ENCODE peak calls at places on chromosomes 11 and 22, in seven cellular contexts. One of them, this sample, is unnamed.

GRCh38 chr11:3036419-3036818 is 20.8 kb downstream of the CARS1 start:
- DNase-seq in T-helper 22 cell: no peak
- DNase-seq in cardiac muscle cell: no peak
- DNase-seq in activated CD4-positive, alpha-beta T cell treated with anti-CD3 and anti-CD28 coated beads for 24 hours: no peak
- DNase-seq in effector memory CD4-positive, alpha-beta T cell: no peak
- DNase-seq in AG09319: no peak
- DNase-seq in activated CD8-positive, alpha-beta memory T cell treated with anti-CD3 and anti-CD28 coated beads, Interleukin-2, amount 50 U/mL, for 48 hours: no peak
- DNase-seq in this sample: no peak

GRCh38 chr22:44000123-44000522 is 24.0 kb upstream of the PARVB start:
- DNase-seq in T-helper 22 cell: no peak
- DNase-seq in cardiac muscle cell: no peak
- DNase-seq in activated CD4-positive, alpha-beta T cell treated with anti-CD3 and anti-CD28 coated beads for 24 hours: no peak
- DNase-seq in effector memory CD4-positive, alpha-beta T cell: no peak
- DNase-seq in AG09319: no peak
- DNase-seq in activated CD8-positive, alpha-beta memory T cell treated with anti-CD3 and anti-CD28 coated beads, Interleukin-2, amount 50 U/mL, for 48 hours: no peak
- DNase-seq in this sample: no peak

GRCh38 chr11:74388678-74389327 is 9.4 kb downstream of the PGM2L1 start:
- DNase-seq in T-helper 22 cell: peak; percentile 44
- DNase-seq in cardiac muscle cell: peak; percentile 66
- DNase-seq in activated CD4-positive, alpha-beta T cell treated with anti-CD3 and anti-CD28 coated beads for 24 hours: peak; percentile 45
- DNase-seq in effector memory CD4-positive, alpha-beta T cell: peak; percentile 19
- DNase-seq in AG09319: peak; percentile 22
- DNase-seq in activated CD8-positive, alpha-beta memory T cell treated with anti-CD3 and anti-CD28 coated beads, Interleukin-2, amount 50 U/mL, for 48 hours: no peak
- DNase-seq in this sample: no peak

GRCh38 chr11:19698493-19699292 is 13.9 kb upstream of the NAV2 start:
- DNase-seq in T-helper 22 cell: no peak
- DNase-seq in cardiac muscle cell: peak; percentile 66
- DNase-seq in activated CD4-positive, alpha-beta T cell treated with anti-CD3 and anti-CD28 coated beads for 24 hours: no peak
- DNase-seq in effector memory CD4-positive, alpha-beta T cell: no peak
- DNase-seq in AG09319: no peak
- DNase-seq in activated CD8-positive, alpha-beta memory T cell treated with anti-CD3 and anti-CD28 coated beads, Interleukin-2, amount 50 U/mL, for 48 hours: no peak
- DNase-seq in this sample: peak; percentile 74

GRCh38 chr11:6099577-6099976 is 7.9 kb upstream of the OR56B4 start:
- DNase-seq in T-helper 22 cell: no peak
- DNase-seq in cardiac muscle cell: no peak
- DNase-seq in activated CD4-positive, alpha-beta T cell treated with anti-CD3 and anti-CD28 coated beads for 24 hours: no peak
- DNase-seq in effector memory CD4-positive, alpha-beta T cell: no peak
- DNase-seq in AG09319: no peak
- DNase-seq in activated CD8-positive, alpha-beta memory T cell treated with anti-CD3 and anti-CD28 coated beads, Interleukin-2, amount 50 U/mL, for 48 hours: no peak
- DNase-seq in this sample: no peak

GRCh38 chr11:63144121-63144520 is at the start of gene SLC22A24:
- DNase-seq in T-helper 22 cell: no peak
- DNase-seq in cardiac muscle cell: no peak
- DNase-seq in activated CD4-positive, alpha-beta T cell treated with anti-CD3 and anti-CD28 coated beads for 24 hours: no peak
- DNase-seq in effector memory CD4-positive, alpha-beta T cell: no peak
- DNase-seq in AG09319: no peak
- DNase-seq in activated CD8-positive, alpha-beta memory T cell treated with anti-CD3 and anti-CD28 coated beads, Interleukin-2, amount 50 U/mL, for 48 hours: no peak
- DNase-seq in this sample: no peak

GRCh38 chr11:107151158-107151557 is 132.9 kb upstream of the GUCY1A2 start:
- DNase-seq in T-helper 22 cell: no peak
- DNase-seq in cardiac muscle cell: no peak
- DNase-seq in activated CD4-positive, alpha-beta T cell treated with anti-CD3 and anti-CD28 coated beads for 24 hours: no peak
- DNase-seq in effector memory CD4-positive, alpha-beta T cell: no peak
- DNase-seq in AG09319: no peak
- DNase-seq in activated CD8-positive, alpha-beta memory T cell treated with anti-CD3 and anti-CD28 coated beads, Interleukin-2, amount 50 U/mL, for 48 hours: no peak
- DNase-seq in this sample: no peak

GRCh38 chr11:292211-293121 is 3.5 kb downstream of the PGGHG start:
- DNase-seq in T-helper 22 cell: no peak
- DNase-seq in cardiac muscle cell: no peak
- DNase-seq in activated CD4-positive, alpha-beta T cell treated with anti-CD3 and anti-CD28 coated beads for 24 hours: no peak
- DNase-seq in effector memory CD4-positive, alpha-beta T cell: no peak
- DNase-seq in AG09319: no peak
- DNase-seq in activated CD8-positive, alpha-beta memory T cell treated with anti-CD3 and anti-CD28 coated beads, Interleukin-2, amount 50 U/mL, for 48 hours: no peak
- DNase-seq in this sample: peak; percentile 13

GRCh38 chr22:30015846-30016245 is 64.4 kb upstream of the HORMAD2 start:
- DNase-seq in T-helper 22 cell: no peak
- DNase-seq in cardiac muscle cell: no peak
- DNase-seq in activated CD4-positive, alpha-beta T cell treated with anti-CD3 and anti-CD28 coated beads for 24 hours: no peak
- DNase-seq in effector memory CD4-positive, alpha-beta T cell: no peak
- DNase-seq in AG09319: no peak
- DNase-seq in activated CD8-positive, alpha-beta memory T cell treated with anti-CD3 and anti-CD28 coated beads, Interleukin-2, amount 50 U/mL, for 48 hours: no peak
- DNase-seq in this sample: no peak

GRCh38 chr11:72736452-72737069 is 15.6 kb downstream of the ARAP1 start:
- DNase-seq in T-helper 22 cell: peak; percentile 66
- DNase-seq in cardiac muscle cell: peak; percentile 50
- DNase-seq in activated CD4-positive, alpha-beta T cell treated with anti-CD3 and anti-CD28 coated beads for 24 hours: peak; percentile 39
- DNase-seq in effector memory CD4-positive, alpha-beta T cell: peak; percentile 65
- DNase-seq in AG09319: no peak
- DNase-seq in activated CD8-positive, alpha-beta memory T cell treated with anti-CD3 and anti-CD28 coated beads, Interleukin-2, amount 50 U/mL, for 48 hours: peak; percentile 78
- DNase-seq in this sample: peak; percentile 79

GRCh38 chr22:37751449-37752188 is 54.8 kb downstream of the TRIOBP start:
- DNase-seq in T-helper 22 cell: no peak
- DNase-seq in cardiac muscle cell: no peak
- DNase-seq in activated CD4-positive, alpha-beta T cell treated with anti-CD3 and anti-CD28 coated beads for 24 hours: no peak
- DNase-seq in effector memory CD4-positive, alpha-beta T cell: no peak
- DNase-seq in AG09319: no peak
- DNase-seq in activated CD8-positive, alpha-beta memory T cell treated with anti-CD3 and anti-CD28 coated beads, Interleukin-2, amount 50 U/mL, for 48 hours: no peak
- DNase-seq in this sample: peak; percentile 70

GRCh38 chr11:130029137-130029536 is 26.5 kb upstream of the PRDM10 start:
- DNase-seq in T-helper 22 cell: no peak
- DNase-seq in cardiac muscle cell: peak; percentile 20
- DNase-seq in activated CD4-positive, alpha-beta T cell treated with anti-CD3 and anti-CD28 coated beads for 24 hours: no peak
- DNase-seq in effector memory CD4-positive, alpha-beta T cell: no peak
- DNase-seq in AG09319: no peak
- DNase-seq in activated CD8-positive, alpha-beta memory T cell treated with anti-CD3 and anti-CD28 coated beads, Interleukin-2, amount 50 U/mL, for 48 hours: no peak
- DNase-seq in this sample: no peak

GRCh38 chr11:108912587-108912986 is 247.7 kb downstream of the DDX10 start:
- DNase-seq in T-helper 22 cell: no peak
- DNase-seq in cardiac muscle cell: peak; percentile 47
- DNase-seq in activated CD4-positive, alpha-beta T cell treated with anti-CD3 and anti-CD28 coated beads for 24 hours: no peak
- DNase-seq in effector memory CD4-positive, alpha-beta T cell: no peak
- DNase-seq in AG09319: no peak
- DNase-seq in activated CD8-positive, alpha-beta memory T cell treated with anti-CD3 and anti-CD28 coated beads, Interleukin-2, amount 50 U/mL, for 48 hours: no peak
- DNase-seq in this sample: no peak

GRCh38 chr22:19710020-19710768 is 4.1 kb upstream of the SEPTIN5 start:
- DNase-seq in T-helper 22 cell: no peak
- DNase-seq in cardiac muscle cell: no peak
- DNase-seq in activated CD4-positive, alpha-beta T cell treated with anti-CD3 and anti-CD28 coated beads for 24 hours: no peak
- DNase-seq in effector memory CD4-positive, alpha-beta T cell: no peak
- DNase-seq in AG09319: no peak
- DNase-seq in activated CD8-positive, alpha-beta memory T cell treated with anti-CD3 and anti-CD28 coated beads, Interleukin-2, amount 50 U/mL, for 48 hours: no peak
- DNase-seq in this sample: peak; percentile 59

GRCh38 chr22:46604306-46604690 is 15.9 kb upstream of the GRAMD4 start:
- DNase-seq in T-helper 22 cell: no peak
- DNase-seq in cardiac muscle cell: peak; percentile 24
- DNase-seq in activated CD4-positive, alpha-beta T cell treated with anti-CD3 and anti-CD28 coated beads for 24 hours: peak; percentile 56
- DNase-seq in effector memory CD4-positive, alpha-beta T cell: no peak
- DNase-seq in AG09319: no peak
- DNase-seq in activated CD8-positive, alpha-beta memory T cell treated with anti-CD3 and anti-CD28 coated beads, Interleukin-2, amount 50 U/mL, for 48 hours: peak; percentile 81
- DNase-seq in this sample: peak; percentile 77

GRCh38 chr11:33970984-33971466 is 79.1 kb upstream of the LMO2 start:
- DNase-seq in T-helper 22 cell: no peak
- DNase-seq in cardiac muscle cell: peak; percentile 77
- DNase-seq in activated CD4-positive, alpha-beta T cell treated with anti-CD3 and anti-CD28 coated beads for 24 hours: no peak
- DNase-seq in effector memory CD4-positive, alpha-beta T cell: no peak
- DNase-seq in AG09319: peak; percentile 29
- DNase-seq in activated CD8-positive, alpha-beta memory T cell treated with anti-CD3 and anti-CD28 coated beads, Interleukin-2, amount 50 U/mL, for 48 hours: no peak
- DNase-seq in this sample: no peak

GRCh38 chr22:42261266-42261665 is 9.2 kb downstream of the TCF20 start:
- DNase-seq in T-helper 22 cell: no peak
- DNase-seq in cardiac muscle cell: peak; percentile 82
- DNase-seq in activated CD4-positive, alpha-beta T cell treated with anti-CD3 and anti-CD28 coated beads for 24 hours: no peak
- DNase-seq in effector memory CD4-positive, alpha-beta T cell: no peak
- DNase-seq in AG09319: no peak
- DNase-seq in activated CD8-positive, alpha-beta memory T cell treated with anti-CD3 and anti-CD28 coated beads, Interleukin-2, amount 50 U/mL, for 48 hours: no peak
- DNase-seq in this sample: no peak

This sample was measured in right cardiac atrium.